ENCODE peak calls at places on chromosomes 4 and X, in eight cellular contexts. M is esophagus squamous epithelium; E is activated B cell treated with CpG ODN at 0.5 μM for 24 hours; V is brain microvascular endothelial cell; O is right atrium auricular region; S is CD8-positive, alpha-beta T cell; I is coronary artery; K is MM.1S. T is an unnamed sample.

GRCh38 chrX:119190251-119190651 is 45.8 kb upstream of the PGRMC1 start:
- DNase-seq in I (no peak), M (no peak), O (no peak), K (no peak), S (no peak), V (no peak), E (no peak), T (no peak)

GRCh38 chr4:74370912-74371311 is 6.0 kb downstream of the EREG start:
- DNase-seq in S (no peak), E (no peak), V (peak; percentile 72), M (no peak), O (no peak), I (no peak), K (peak; percentile 61), T (peak; percentile 65)

GRCh38 chr4:122831515-122832196 is 5.0 kb downstream of the FGF2 start:
- DNase-seq in S (no peak), V (no peak), I (no peak), O (no peak), M (no peak), K (no peak), E (no peak), T (peak; percentile 57)

GRCh38 chr4:44978035-44978434 is 251.7 kb upstream of the GNPDA2 start:
- DNase-seq in O (no peak), V (no peak), M (no peak), K (no peak), I (no peak), E (no peak), S (no peak), T (no peak)

GRCh38 chrX:66016905-66017658 is 22.8 kb downstream of the VSIG4 start:
- DNase-seq in K (no peak), M (no peak), E (no peak), I (no peak), S (no peak), V (no peak), O (no peak), T (no peak)

GRCh38 chrX:86002076-86002896 is 45.1 kb downstream of the CHM start:
- DNase-seq in O (no peak), I (no peak), E (no peak), K (peak; percentile 73), S (no peak), V (peak; percentile 63), M (no peak), T (peak; percentile 38)

GRCh38 chr4:10587296-10587695 is 97.3 kb downstream of the CLNK start:
- DNase-seq in M (no peak), O (no peak), K (no peak), V (no peak), I (no peak), S (no peak), E (no peak), T (no peak)

GRCh38 chrX:1487401-1487800 is 34.7 kb upstream of the ASMTL start:
- DNase-seq in M (no peak), E (peak; percentile 16), I (peak; percentile 49), O (no peak), K (no peak), S (peak; percentile 23), V (no peak), T (no peak)

GRCh38 chrX:111411591-111412371 is at the start of gene DCX:
- DNase-seq in I (no peak), V (no peak), K (no peak), O (no peak), M (no peak), S (no peak), E (no peak), T (no peak)

GRCh38 chr4:185040523-185040922 is 22.2 kb downstream of the HELT start:
- DNase-seq in V (no peak), E (no peak), S (no peak), I (no peak), M (no peak), O (no peak), K (no peak), T (no peak)

GRCh38 chrX:55057691-55058249 is 17.1 kb upstream of the PAGE2B start:
- DNase-seq in S (no peak), I (no peak), M (no peak), E (no peak), V (peak; percentile 57), O (no peak), K (peak; percentile 40), T (peak; percentile 33)

GRCh38 chr4:8268901-8269534 is 536 bp upstream of the HTRA3 start:
- DNase-seq in I (no peak), K (no peak), E (no peak), M (no peak), O (no peak), S (no peak), V (no peak), T (no peak)

GRCh38 chrX:129006491-129006890 is 516.8 kb downstream of the SMARCA1 start:
- DNase-seq in E (no peak), V (no peak), M (no peak), O (no peak), K (no peak), I (no peak), S (no peak), T (no peak)

GRCh38 chrX:8971116-8971515 is 62.8 kb downstream of the FAM9B start:
- DNase-seq in E (no peak), I (no peak), M (no peak), S (no peak), O (no peak), K (peak; percentile 67), V (peak; percentile 41), T (peak; percentile 67)

GRCh38 chr4:156098846-156099245 is 145.2 kb upstream of the CTSO start:
- DNase-seq in I (no peak), S (no peak), O (no peak), E (no peak), K (no peak), M (no peak), V (no peak), T (no peak)

GRCh38 chr4:986949-987688 is at the start of gene IDUA:
- DNase-seq in M (peak; percentile 25), K (no peak), E (peak; percentile 86), V (peak; percentile 31), S (peak; percentile 94), O (peak; percentile 77), I (no peak), T (peak; percentile 73)
- TF ChIP-seq CTCF in M (peak; percentile 27), K (no peak), E (no peak), V (peak; percentile 64), S (peak; percentile 61), O (peak; percentile 25), I (no peak), T (peak; percentile 56)

GRCh38 chr4:77308843-77309242 is 151.8 kb downstream of the CCNG2 start:
- DNase-seq in O (no peak), M (no peak), K (peak; percentile 56), S (no peak), V (peak; percentile 2), E (no peak), I (no peak), T (peak; percentile 26)
- TF ChIP-seq CTCF in O (no peak), M (peak; percentile 23), K (peak; percentile 59), S (no peak), V (peak; percentile 49), E (no peak), I (no peak), T (peak; percentile 50)

GRCh38 chr4:101914761-101915160 is 124.2 kb downstream of the BANK1 start:
- DNase-seq in M (no peak), S (no peak), K (no peak), O (no peak), I (no peak), V (no peak), E (no peak), T (no peak)
- TF ChIP-seq CTCF in M (no peak), S (no peak), K (no peak), O (no peak), I (no peak), V (no peak), E (no peak), T (no peak)

DNA sequence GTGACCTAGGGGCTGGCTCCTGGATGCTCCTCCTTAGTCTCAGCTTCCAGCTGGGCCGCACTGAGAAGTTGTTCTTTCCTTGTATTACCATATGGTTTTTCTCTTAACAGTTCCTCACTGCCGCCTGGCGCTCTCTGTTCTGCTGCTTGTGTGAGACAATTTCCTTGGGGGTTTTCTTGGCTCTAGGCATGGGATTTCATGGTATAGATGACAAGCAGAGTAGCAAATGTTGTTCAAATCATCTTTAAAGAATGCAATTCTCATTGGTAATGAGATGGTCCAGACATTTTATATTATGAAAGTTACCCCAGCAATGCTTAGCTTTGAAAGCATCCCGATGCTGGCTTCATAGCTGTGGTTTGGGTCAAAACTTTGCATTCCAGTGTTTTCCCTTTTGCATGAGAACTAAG is 37.6 kb downstream of the SEPTIN11 start:
- DNase-seq in K (no peak), O (no peak), I (no peak), M (no peak), E (no peak), V (peak; percentile 96), S (no peak), T (peak; percentile 98)
- TF ChIP-seq CTCF in K (no peak), O (no peak), I (no peak), M (no peak), E (no peak), V (peak; percentile 48), S (no peak), T (peak; percentile 16)

GRCh38 chr4:38894340-38894982 is 26.9 kb downstream of the FAM114A1 start:
- DNase-seq in O (no peak), M (no peak), I (no peak), E (no peak), V (no peak), S (no peak), K (no peak), T (no peak)
- TF ChIP-seq CTCF in O (no peak), M (no peak), I (no peak), E (no peak), V (no peak), S (no peak), K (no peak), T (no peak)

GRCh38 chrX:87578978-87579377 is 61.4 kb downstream of the KLHL4 start:
- DNase-seq in O (no peak), I (no peak), K (no peak), E (no peak), M (no peak), V (no peak), S (no peak), T (no peak)
- TF ChIP-seq CTCF in O (no peak), I (no peak), K (peak; percentile 9), E (no peak), M (no peak), V (peak; percentile 33), S (no peak), T (peak; percentile 15)

DNA sequence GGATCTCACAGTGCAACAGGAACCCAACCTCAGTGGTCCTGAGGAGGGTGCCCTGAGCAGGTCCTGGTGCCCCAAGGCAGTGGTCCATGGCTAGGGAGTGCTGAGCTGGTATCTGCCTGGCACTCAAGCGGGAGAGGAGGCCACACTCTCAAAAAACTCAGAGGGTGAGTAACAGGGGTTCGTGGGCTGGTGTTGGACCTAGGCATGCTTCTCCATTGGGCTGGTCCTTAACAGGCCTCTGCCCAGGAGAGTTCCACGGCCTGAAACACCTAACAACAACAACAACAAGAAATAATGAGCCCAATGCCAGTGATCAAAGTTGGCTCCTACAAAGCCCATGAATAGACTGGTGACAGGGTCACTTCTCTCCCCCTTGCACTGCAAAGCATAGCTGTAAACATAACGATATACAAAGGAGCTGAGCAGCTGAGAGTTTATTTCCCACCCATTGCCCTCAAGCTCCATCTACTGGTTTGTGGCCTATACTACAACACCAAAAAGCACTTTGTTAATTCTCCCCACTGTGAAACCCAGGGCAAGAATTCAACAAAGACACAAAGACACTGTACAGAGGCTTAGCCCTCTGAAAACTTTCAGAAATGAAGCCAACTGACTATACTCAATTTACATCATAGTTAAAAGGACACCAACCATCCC is 736.2 kb upstream of the ADGRL3 start:
- DNase-seq in E (no peak), O (no peak), I (no peak), K (peak; percentile 50), V (peak; percentile 4), S (no peak), M (no peak), T (no peak)
- TF ChIP-seq CTCF in E (no peak), O (no peak), I (no peak), K (peak; percentile 65), V (peak; percentile 69), S (no peak), M (no peak), T (peak; percentile 20)